ENCODE peak calls at places on chromosomes 13 and 19, in six cellular contexts. X is stimulated activated CD8-positive, alpha-beta memory T cell treated with anti-CD3 and anti-CD28 coated beads, Interleukin-2, amount 100 ng/mL, for 1 hour; A is ovary; D is D721Med; M is B cell; H is WTC11. J is an unnamed sample.

GRCh38 chr13:39900106-39900750 is 244.8 kb downstream of the COG6 start:
- DNase-seq in X (no peak), A (peak; percentile 48), D (no peak), M (no peak), H (no peak), J (no peak)

GRCh38 chr19:52669586-52669985 is 31.4 kb upstream of the ZNF83 start:
- DNase-seq in X (no peak), A (no peak), D (no peak), M (no peak), H (no peak), J (no peak)

GRCh38 chr19:13154241-13154778 is 4.1 kb downstream of the IER2 start:
- DNase-seq in X (no peak), A (peak; percentile 95), D (no peak), M (peak; percentile 56), H (no peak), J (peak; percentile 91)

GRCh38 chr19:48501446-48501960 is 10.1 kb downstream of the LMTK3 start:
- DNase-seq in X (no peak), A (no peak), D (no peak), M (no peak), H (peak; percentile 89), J (peak; percentile 86)

GRCh38 chr19:6590458-6591319 is at the start of gene CD70:
- DNase-seq in X (peak; percentile 10), A (no peak), D (no peak), M (peak; percentile 63), H (peak; percentile 65), J (no peak)

GRCh38 chr13:20231839-20232555 is at the start of gene GJB6:
- DNase-seq in X (no peak), A (no peak), D (no peak), M (no peak), H (peak; percentile 68), J (no peak)

GRCh38 chr13:94674609-94675348 is 37.6 kb downstream of the SOX21 start:
- DNase-seq in X (peak; percentile 2), A (no peak), D (peak; percentile 23), M (no peak), H (peak; percentile 78), J (no peak)

GRCh38 chr19:11971045-11971444 is 6.2 kb downstream of the ZNF763 start:
- DNase-seq in X (no peak), A (no peak), D (no peak), M (no peak), H (no peak), J (peak; percentile 32)

GRCh38 chr13:65926750-65927171 is 1303.4 kb downstream of the PCDH9 start:
- DNase-seq in X (no peak), A (no peak), D (no peak), M (no peak), H (peak; percentile 66), J (peak; percentile 22)